ENCODE peak calls at places on chromosomes 3 and 15, in nine cellular contexts. One of them, this sample, is unnamed.

GRCh38 chr3:11509175-11510000 is 134.3 kb downstream of the VGLL4 start:
- DNase-seq in cardiac septum: peak
- DNase-seq in pancreas: peak
- DNase-seq in transverse colon: peak
- DNase-seq in WTC11: peak
- DNase-seq in lower lobe of right lung: peak
- DNase-seq in naive B cell: no peak
- DNase-seq in iPS-NIHi11: peak
- DNase-seq in GM23248: peak
- DNase-seq in this sample: no peak

GRCh38 chr3:62604301-62604700 is 231.0 kb upstream of the FEZF2 start:
- DNase-seq in cardiac septum: no peak
- DNase-seq in pancreas: no peak
- DNase-seq in transverse colon: no peak
- DNase-seq in WTC11: no peak
- DNase-seq in lower lobe of right lung: no peak
- DNase-seq in naive B cell: no peak
- DNase-seq in iPS-NIHi11: no peak
- DNase-seq in GM23248: peak
- DNase-seq in this sample: no peak

GRCh38 chr3:64872385-64872784 is 184.6 kb upstream of the ADAMTS9 start:
- DNase-seq in cardiac septum: no peak
- DNase-seq in pancreas: no peak
- DNase-seq in transverse colon: no peak
- DNase-seq in WTC11: no peak
- DNase-seq in lower lobe of right lung: no peak
- DNase-seq in naive B cell: no peak
- DNase-seq in iPS-NIHi11: no peak
- DNase-seq in GM23248: no peak
- DNase-seq in this sample: no peak

GRCh38 chr3:163878396-163878795 is 1199.9 kb downstream of the SI start:
- DNase-seq in cardiac septum: no peak
- DNase-seq in pancreas: no peak
- DNase-seq in transverse colon: no peak
- DNase-seq in WTC11: no peak
- DNase-seq in lower lobe of right lung: no peak
- DNase-seq in naive B cell: no peak
- DNase-seq in iPS-NIHi11: no peak
- DNase-seq in GM23248: no peak
- DNase-seq in this sample: no peak

GRCh38 chr3:127781411-127782001 is 40.8 kb downstream of the MGLL start:
- DNase-seq in cardiac septum: no peak
- DNase-seq in pancreas: no peak
- DNase-seq in transverse colon: no peak
- DNase-seq in WTC11: no peak
- DNase-seq in lower lobe of right lung: no peak
- DNase-seq in naive B cell: no peak
- DNase-seq in iPS-NIHi11: no peak
- DNase-seq in GM23248: peak
- DNase-seq in this sample: no peak

GRCh38 chr15:75203908-75204263 is 2.2 kb downstream of the C15orf39 start:
- DNase-seq in cardiac septum: no peak
- DNase-seq in pancreas: no peak
- DNase-seq in transverse colon: no peak
- DNase-seq in WTC11: no peak
- DNase-seq in lower lobe of right lung: no peak
- DNase-seq in naive B cell: no peak
- DNase-seq in iPS-NIHi11: no peak
- DNase-seq in GM23248: no peak
- DNase-seq in this sample: no peak

GRCh38 chr3:195040773-195041520 is 230.0 kb downstream of the XXYLT1 start:
- DNase-seq in cardiac septum: peak
- DNase-seq in pancreas: no peak
- DNase-seq in transverse colon: no peak
- DNase-seq in WTC11: no peak
- DNase-seq in lower lobe of right lung: no peak
- DNase-seq in naive B cell: no peak
- DNase-seq in iPS-NIHi11: no peak
- DNase-seq in GM23248: no peak
- DNase-seq in this sample: no peak

GRCh38 chr3:47890037-47890831 is 87.3 kb downstream of the DHX30 start:
- DNase-seq in cardiac septum: no peak
- DNase-seq in pancreas: no peak
- DNase-seq in transverse colon: no peak
- DNase-seq in WTC11: no peak
- DNase-seq in lower lobe of right lung: no peak
- DNase-seq in naive B cell: no peak
- DNase-seq in iPS-NIHi11: peak
- DNase-seq in GM23248: no peak
- DNase-seq in this sample: no peak

GRCh38 chr3:127786358-127787070 is 35.8 kb downstream of the MGLL start:
- DNase-seq in cardiac septum: peak
- DNase-seq in pancreas: no peak
- DNase-seq in transverse colon: peak
- DNase-seq in WTC11: no peak
- DNase-seq in lower lobe of right lung: peak
- DNase-seq in naive B cell: no peak
- DNase-seq in iPS-NIHi11: no peak
- DNase-seq in GM23248: peak
- DNase-seq in this sample: no peak

GRCh38 chr15:38885477-38885952 is 320.9 kb upstream of the RASGRP1 start:
- DNase-seq in cardiac septum: no peak
- DNase-seq in pancreas: no peak
- DNase-seq in transverse colon: no peak
- DNase-seq in WTC11: no peak
- DNase-seq in lower lobe of right lung: no peak
- DNase-seq in naive B cell: no peak
- DNase-seq in iPS-NIHi11: no peak
- DNase-seq in GM23248: peak
- DNase-seq in this sample: no peak

GRCh38 chr3:184663756-184664155 is 48.1 kb downstream of the MAGEF1 start:
- DNase-seq in cardiac septum: no peak
- DNase-seq in pancreas: no peak
- DNase-seq in transverse colon: no peak
- DNase-seq in WTC11: no peak
- DNase-seq in lower lobe of right lung: no peak
- DNase-seq in naive B cell: no peak
- DNase-seq in iPS-NIHi11: no peak
- DNase-seq in GM23248: peak
- DNase-seq in this sample: no peak

GRCh38 chr15:29888651-29889050 is 66.4 kb upstream of the TJP1 start:
- DNase-seq in cardiac septum: no peak
- DNase-seq in pancreas: no peak
- DNase-seq in transverse colon: no peak
- DNase-seq in WTC11: peak
- DNase-seq in lower lobe of right lung: no peak
- DNase-seq in naive B cell: no peak
- DNase-seq in iPS-NIHi11: peak
- DNase-seq in GM23248: peak
- DNase-seq in this sample: no peak

GRCh38 chr3:78690806-78691205 is 1077.0 kb downstream of the ROBO1 start:
- DNase-seq in cardiac septum: no peak
- DNase-seq in pancreas: no peak
- DNase-seq in transverse colon: no peak
- DNase-seq in WTC11: no peak
- DNase-seq in lower lobe of right lung: no peak
- DNase-seq in naive B cell: no peak
- DNase-seq in iPS-NIHi11: no peak
- DNase-seq in GM23248: peak
- DNase-seq in this sample: no peak

GRCh38 chr15:61575597-61575996 is 346.5 kb upstream of the RORA start:
- DNase-seq in cardiac septum: no peak
- DNase-seq in pancreas: no peak
- DNase-seq in transverse colon: no peak
- DNase-seq in WTC11: no peak
- DNase-seq in lower lobe of right lung: no peak
- DNase-seq in naive B cell: no peak
- DNase-seq in iPS-NIHi11: no peak
- DNase-seq in GM23248: no peak
- DNase-seq in this sample: no peak

GRCh38 chr3:112579697-112580096 is 17.9 kb downstream of the SLC35A5 start:
- DNase-seq in cardiac septum: no peak
- DNase-seq in pancreas: no peak
- DNase-seq in transverse colon: no peak
- DNase-seq in WTC11: no peak
- DNase-seq in lower lobe of right lung: no peak
- DNase-seq in naive B cell: no peak
- DNase-seq in iPS-NIHi11: no peak
- DNase-seq in GM23248: peak
- DNase-seq in this sample: no peak

GRCh38 chr15:70788114-70789049 is 25.0 kb upstream of the UACA start:
- DNase-seq in cardiac septum: no peak
- DNase-seq in pancreas: no peak
- DNase-seq in transverse colon: no peak
- DNase-seq in WTC11: no peak
- DNase-seq in lower lobe of right lung: no peak
- DNase-seq in naive B cell: no peak
- DNase-seq in iPS-NIHi11: no peak
- DNase-seq in GM23248: peak
- DNase-seq in this sample: no peak

GRCh38 chr3:176262071-176262470 is 935.2 kb downstream of the TBL1XR1 start:
- DNase-seq in cardiac septum: no peak
- DNase-seq in pancreas: no peak
- DNase-seq in transverse colon: peak
- DNase-seq in WTC11: no peak
- DNase-seq in lower lobe of right lung: no peak
- DNase-seq in naive B cell: no peak
- DNase-seq in iPS-NIHi11: no peak
- DNase-seq in GM23248: peak
- DNase-seq in this sample: no peak

GRCh38 chr3:51498871-51499790 is 684 bp downstream of the DCAF1 start:
- DNase-seq in cardiac septum: peak
- DNase-seq in pancreas: peak
- DNase-seq in transverse colon: peak
- DNase-seq in WTC11: peak
- DNase-seq in lower lobe of right lung: peak
- DNase-seq in naive B cell: peak
- DNase-seq in iPS-NIHi11: peak
- DNase-seq in GM23248: peak
- DNase-seq in this sample: peak

GRCh38 chr3:106823706-106824105 is 553.5 kb upstream of the CCDC54 start:
- DNase-seq in cardiac septum: no peak
- DNase-seq in pancreas: no peak
- DNase-seq in transverse colon: no peak
- DNase-seq in WTC11: no peak
- DNase-seq in lower lobe of right lung: no peak
- DNase-seq in naive B cell: no peak
- DNase-seq in iPS-NIHi11: no peak
- DNase-seq in GM23248: no peak
- DNase-seq in this sample: no peak

GRCh38 chr15:99054892-99055291 is 47.3 kb upstream of the PGPEP1L start:
- DNase-seq in cardiac septum: no peak
- DNase-seq in pancreas: no peak
- DNase-seq in transverse colon: no peak
- DNase-seq in WTC11: no peak
- DNase-seq in lower lobe of right lung: no peak
- DNase-seq in naive B cell: no peak
- DNase-seq in iPS-NIHi11: no peak
- DNase-seq in GM23248: no peak
- DNase-seq in this sample: no peak

GRCh38 chr3:9911863-9912262 is 5.0 kb upstream of the IL17RC start:
- DNase-seq in cardiac septum: no peak
- DNase-seq in pancreas: no peak
- DNase-seq in transverse colon: no peak
- DNase-seq in WTC11: no peak
- DNase-seq in lower lobe of right lung: no peak
- DNase-seq in naive B cell: no peak
- DNase-seq in iPS-NIHi11: no peak
- DNase-seq in GM23248: no peak
- DNase-seq in this sample: no peak

GRCh38 chr15:68405426-68406250 is 26.3 kb downstream of the ITGA11 start:
- DNase-seq in cardiac septum: peak
- DNase-seq in pancreas: no peak
- DNase-seq in transverse colon: no peak
- DNase-seq in WTC11: no peak
- DNase-seq in lower lobe of right lung: no peak
- DNase-seq in naive B cell: no peak
- DNase-seq in iPS-NIHi11: no peak
- DNase-seq in GM23248: no peak
- DNase-seq in this sample: no peak

GRCh38 chr3:128180446-128180845 is 27.2 kb downstream of the EEFSEC start:
- DNase-seq in cardiac septum: no peak
- DNase-seq in pancreas: no peak
- DNase-seq in transverse colon: no peak
- DNase-seq in WTC11: no peak
- DNase-seq in lower lobe of right lung: no peak
- DNase-seq in naive B cell: no peak
- DNase-seq in iPS-NIHi11: no peak
- DNase-seq in GM23248: no peak
- DNase-seq in this sample: no peak

GRCh38 chr3:114510201-114510600 is 216.4 kb downstream of the TIGIT start:
- DNase-seq in cardiac septum: no peak
- DNase-seq in pancreas: no peak
- DNase-seq in transverse colon: no peak
- DNase-seq in WTC11: no peak
- DNase-seq in lower lobe of right lung: no peak
- DNase-seq in naive B cell: no peak
- DNase-seq in iPS-NIHi11: no peak
- DNase-seq in GM23248: no peak
- DNase-seq in this sample: no peak

GRCh38 chr3:47355010-47355409 is 25.8 kb upstream of the PTPN23 start:
- DNase-seq in cardiac septum: peak
- DNase-seq in pancreas: no peak
- DNase-seq in transverse colon: no peak
- DNase-seq in WTC11: no peak
- DNase-seq in lower lobe of right lung: no peak
- DNase-seq in naive B cell: no peak
- DNase-seq in iPS-NIHi11: no peak
- DNase-seq in GM23248: no peak
- DNase-seq in this sample: no peak

GRCh38 chr3:37707428-37708372 is 154.0 kb upstream of the CTDSPL start:
- DNase-seq in cardiac septum: peak
- DNase-seq in pancreas: no peak
- DNase-seq in transverse colon: no peak
- DNase-seq in WTC11: no peak
- DNase-seq in lower lobe of right lung: no peak
- DNase-seq in naive B cell: no peak
- DNase-seq in iPS-NIHi11: no peak
- DNase-seq in GM23248: no peak
- DNase-seq in this sample: no peak

GRCh38 chr3:105553851-105554250 is 187.1 kb downstream of the ALCAM start:
- DNase-seq in cardiac septum: no peak
- DNase-seq in pancreas: no peak
- DNase-seq in transverse colon: no peak
- DNase-seq in WTC11: no peak
- DNase-seq in lower lobe of right lung: no peak
- DNase-seq in naive B cell: no peak
- DNase-seq in iPS-NIHi11: no peak
- DNase-seq in GM23248: peak
- DNase-seq in this sample: no peak

GRCh38 chr3:24129549-24129948 is 184.5 kb downstream of the NR1D2 start:
- DNase-seq in cardiac septum: no peak
- DNase-seq in pancreas: no peak
- DNase-seq in transverse colon: no peak
- DNase-seq in WTC11: no peak
- DNase-seq in lower lobe of right lung: no peak
- DNase-seq in naive B cell: no peak
- DNase-seq in iPS-NIHi11: no peak
- DNase-seq in GM23248: no peak
- DNase-seq in this sample: no peak

GRCh38 chr3:161150001-161150525 is 44.9 kb upstream of the B3GALNT1 start:
- DNase-seq in cardiac septum: no peak
- DNase-seq in pancreas: no peak
- DNase-seq in transverse colon: no peak
- DNase-seq in WTC11: no peak
- DNase-seq in lower lobe of right lung: no peak
- DNase-seq in naive B cell: no peak
- DNase-seq in iPS-NIHi11: no peak
- DNase-seq in GM23248: no peak
- DNase-seq in this sample: no peak

GRCh38 chr3:122908251-122908650 is 113.4 kb downstream of the SLC49A4 start:
- DNase-seq in cardiac septum: peak
- DNase-seq in pancreas: no peak
- DNase-seq in transverse colon: no peak
- DNase-seq in WTC11: no peak
- DNase-seq in lower lobe of right lung: no peak
- DNase-seq in naive B cell: no peak
- DNase-seq in iPS-NIHi11: no peak
- DNase-seq in GM23248: no peak
- DNase-seq in this sample: no peak

GRCh38 chr3:102258666-102259227 is 176.1 kb upstream of the ZPLD1 start:
- DNase-seq in cardiac septum: no peak
- DNase-seq in pancreas: no peak
- DNase-seq in transverse colon: no peak
- DNase-seq in WTC11: no peak
- DNase-seq in lower lobe of right lung: no peak
- DNase-seq in naive B cell: no peak
- DNase-seq in iPS-NIHi11: no peak
- DNase-seq in GM23248: no peak
- DNase-seq in this sample: no peak